ENCODE peak calls at places on chromosomes 11 and 22, in nine cellular contexts. M, I, D, G, E, K, F, Y and Z are unnamed samples.

GRCh38 chr22:20746466-20747189 is 27.3 kb upstream of the SERPIND1 start:
- DNase-seq in G (no peak), I (no peak), D (no peak), Y (no peak), F (no peak), M (no peak), E (no peak), K (no peak), Z (no peak)

GRCh38 chr11:3021125-3021524 is 29.0 kb upstream of the NAP1L4 start:
- DNase-seq in K (no peak), E (peak), G (peak), Y (peak), D (no peak), M (no peak), I (peak), F (no peak), Z (no peak)

GRCh38 chr11:68892576-68892975 is 11.1 kb downstream of the MRPL21 start:
- DNase-seq in K (no peak), Y (no peak), M (no peak), E (no peak), F (no peak), D (no peak), G (no peak), I (no peak), Z (no peak)

GRCh38 chr11:10017050-10017449 is 277.0 kb downstream of the SBF2 start:
- DNase-seq in D (no peak), G (no peak), F (no peak), M (no peak), Y (no peak), I (no peak), E (no peak), K (no peak), Z (no peak)

GRCh38 chr11:110892741-110893285 is 180.6 kb upstream of the ARHGAP20 start:
- DNase-seq in D (no peak), G (no peak), Y (no peak), F (no peak), M (no peak), E (no peak), I (no peak), K (no peak), Z (no peak)

GRCh38 chr11:45773271-45774022 is 31.5 kb upstream of the SLC35C1 start:
- DNase-seq in Y (no peak), E (no peak), G (no peak), D (no peak), F (no peak), K (no peak), M (no peak), I (no peak), Z (no peak)

GRCh38 chr11:66113132-66113856 is 43.2 kb downstream of the PACS1 start:
- DNase-seq in E (peak), G (peak), Y (no peak), K (no peak), M (no peak), F (no peak), I (peak), D (no peak), Z (no peak)

GRCh38 chr11:115330693-115331482 is 173.3 kb downstream of the CADM1 start:
- DNase-seq in K (no peak), I (no peak), M (no peak), G (no peak), F (no peak), Y (no peak), D (no peak), E (no peak), Z (no peak)

GRCh38 chr11:34682822-34683221 is 61.9 kb downstream of the EHF start:
- DNase-seq in I (no peak), G (no peak), F (no peak), M (no peak), K (no peak), Y (no peak), D (no peak), E (peak), Z (no peak)

GRCh38 chr11:105935791-105936190 is 86.2 kb downstream of the MSANTD4 start:
- DNase-seq in G (no peak), M (no peak), Y (no peak), D (no peak), F (no peak), K (no peak), E (peak), I (no peak), Z (peak)

GRCh38 chr11:83019888-83020579 is 51.7 kb downstream of the RAB30 start:
- DNase-seq in K (no peak), D (peak), E (no peak), Y (peak), I (peak), G (no peak), F (no peak), M (no peak), Z (no peak)

GRCh38 chr11:127052420-127052819 is 51.9 kb upstream of the KIRREL3 start:
- DNase-seq in E (no peak), K (no peak), I (no peak), F (no peak), D (no peak), M (no peak), G (no peak), Y (no peak), Z (no peak)

GRCh38 chr11:20057055-20057943 is 103.0 kb downstream of the DBX1 start:
- DNase-seq in D (no peak), M (no peak), F (no peak), I (no peak), K (peak), G (no peak), E (peak), Y (no peak), Z (no peak)

GRCh38 chr11:34408580-34409172 is 30.1 kb upstream of the CAT start:
- DNase-seq in M (no peak), G (no peak), Y (no peak), D (no peak), F (no peak), E (no peak), I (no peak), K (no peak), Z (no peak)

GRCh38 chr11:12680246-12680939 is 6.2 kb downstream of the TEAD1 start:
- DNase-seq in I (peak), F (peak), K (no peak), E (peak), Y (peak), M (peak), D (peak), G (peak), Z (peak)

DNA sequence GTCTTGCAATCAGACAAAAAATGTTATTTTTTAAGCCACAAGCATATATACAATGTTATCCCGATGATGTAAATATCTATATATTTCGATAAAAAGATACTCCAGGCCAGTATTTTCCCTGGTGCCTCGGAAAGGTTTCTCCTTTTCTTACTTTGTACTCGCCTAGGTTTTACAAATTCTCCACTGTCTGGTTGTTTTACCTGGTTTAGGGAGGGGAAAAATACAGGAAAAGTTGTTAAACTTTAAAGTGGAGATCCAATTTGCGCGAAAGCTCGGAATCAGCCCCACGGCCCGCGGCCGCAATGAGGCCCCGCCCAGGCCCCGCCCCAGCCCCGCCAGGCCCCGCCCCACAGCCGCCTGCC is 58.4 kb upstream of the WNT7B start:
- DNase-seq in E (no peak), D (no peak), Y (no peak), I (no peak), F (no peak), K (no peak), G (no peak), M (no peak), Z (no peak)
- H3K27ac ChIP-seq in E (peak), D (peak), Y (peak), I (peak), F (peak), K (peak), G (peak), M (peak), Z (peak)

GRCh38 chr11:72613450-72613849 is 60.8 kb downstream of the PDE2A start:
- DNase-seq in G (no peak), M (no peak), F (no peak), K (no peak), D (no peak), E (no peak), Y (no peak), I (no peak), Z (no peak)
- H3K27ac ChIP-seq in G (no peak), M (no peak), F (no peak), K (no peak), D (no peak), E (no peak), Y (no peak), I (no peak), Z (no peak)

GRCh38 chr11:91979775-91980174 is 244.8 kb upstream of the FAT3 start:
- DNase-seq in K (no peak), F (no peak), G (no peak), E (no peak), D (no peak), M (no peak), Y (no peak), I (no peak), Z (no peak)

GRCh38 chr11:91984033-91984568 is 240.5 kb upstream of the FAT3 start:
- DNase-seq in K (no peak), F (no peak), D (no peak), M (no peak), E (no peak), Y (no peak), G (no peak), I (peak), Z (no peak)

GRCh38 chr11:91978747-91979146 is 245.9 kb upstream of the FAT3 start:
- DNase-seq in E (peak), D (no peak), K (no peak), M (no peak), I (no peak), F (no peak), G (no peak), Y (no peak), Z (no peak)

GRCh38 chr11:91986218-91986617 is 238.4 kb upstream of the FAT3 start:
- DNase-seq in K (no peak), D (no peak), E (no peak), M (no peak), F (no peak), I (no peak), G (no peak), Y (no peak), Z (no peak)

GRCh38 chr11:91981995-91982394 is 242.6 kb upstream of the FAT3 start:
- DNase-seq in D (no peak), E (peak), F (peak), G (peak), K (no peak), M (no peak), Y (peak), I (no peak), Z (peak)
- H3K27ac ChIP-seq in D (no peak), E (no peak), F (no peak), G (peak), K (peak), M (no peak), Y (peak), I (peak), Z (peak)

GRCh38 chr11:128474036-128474874 is 113.1 kb downstream of the ETS1 start:
- DNase-seq in M (no peak), G (no peak), D (no peak), K (no peak), Y (no peak), E (no peak), F (no peak), I (no peak), Z (no peak)
- H3K27ac ChIP-seq in M (peak), G (peak), D (peak), K (peak), Y (peak), E (no peak), F (peak), I (peak), Z (no peak)

DNA sequence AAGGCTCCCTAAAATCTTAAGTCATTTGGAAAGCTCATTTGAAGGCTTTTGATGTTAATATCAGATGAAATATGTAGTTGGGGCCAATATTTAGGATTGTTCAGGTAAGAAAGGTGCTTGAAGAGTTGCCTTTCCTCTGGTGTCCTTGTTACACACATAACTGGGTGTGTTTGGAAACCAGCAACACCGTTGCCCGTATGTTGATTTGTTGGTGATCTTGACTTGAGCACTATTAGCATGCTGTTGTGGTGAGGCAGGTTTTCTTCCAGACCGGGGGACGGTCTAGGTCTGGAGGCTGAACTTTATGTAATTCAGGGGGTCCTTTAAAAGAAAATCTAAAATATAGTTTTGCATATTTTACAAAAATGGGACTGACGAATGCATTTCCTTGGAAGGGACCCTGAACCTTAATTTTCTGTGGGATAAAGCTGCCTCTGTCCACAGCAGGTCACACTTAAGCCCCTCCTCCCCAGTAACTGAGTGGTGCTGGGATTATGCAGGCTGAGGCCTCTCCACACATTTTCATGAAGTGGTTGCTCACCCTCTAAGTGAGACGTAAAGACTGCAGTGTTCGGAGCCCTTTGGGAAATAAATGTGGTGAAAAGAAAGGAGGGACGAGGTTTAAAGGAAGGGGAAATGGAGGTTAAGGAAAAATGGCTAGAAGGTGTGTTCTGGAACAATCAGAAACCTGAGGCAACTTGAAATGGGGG is 1.8 kb downstream of the YWHAH start:
- DNase-seq in D (no peak), I (peak), M (no peak), E (no peak), Y (no peak), F (no peak), K (no peak), G (peak), Z (no peak)
- H3K27ac ChIP-seq in D (peak), I (peak), M (peak), E (peak), Y (peak), F (peak), K (peak), G (peak), Z (peak)

GRCh38 chr11:1409108-1409851 is 19.5 kb downstream of the BRSK2 start:
- DNase-seq in E (no peak), M (no peak), Y (no peak), G (no peak), D (no peak), F (no peak), K (no peak), I (no peak), Z (no peak)

GRCh38 chr11:1407668-1408067 is 17.9 kb downstream of the BRSK2 start:
- DNase-seq in Y (no peak), G (no peak), D (no peak), I (no peak), F (no peak), E (no peak), M (no peak), K (no peak), Z (no peak)

GRCh38 chr11:1410366-1411291 is 20.9 kb downstream of the BRSK2 start:
- DNase-seq in Y (no peak), G (peak), F (no peak), E (no peak), D (no peak), K (no peak), M (no peak), I (no peak), Z (no peak)

GRCh38 chr11:1406571-1407485 is 17.1 kb downstream of the BRSK2 start:
- DNase-seq in G (no peak), Y (no peak), I (no peak), E (no peak), K (no peak), F (no peak), M (no peak), D (no peak), Z (no peak)

DNA sequence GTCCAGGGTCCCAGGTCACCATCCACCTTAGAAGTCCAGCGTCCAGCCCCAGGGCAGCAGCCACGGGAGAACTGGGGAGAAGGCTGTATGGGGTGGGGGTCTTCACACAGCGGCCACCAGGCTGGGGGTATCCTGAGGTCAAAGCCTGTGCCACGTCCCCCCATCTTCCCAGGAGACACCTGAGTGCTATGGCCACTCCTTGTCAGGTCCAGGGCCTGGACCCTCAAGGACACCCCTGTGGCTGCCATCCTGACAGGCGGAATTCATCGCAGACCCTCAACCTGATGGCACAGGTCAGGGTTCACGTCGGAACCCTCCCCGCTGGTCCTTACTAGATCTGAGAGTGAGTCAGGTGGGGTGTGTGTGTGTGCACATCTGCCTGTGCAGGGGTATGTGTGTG is 18.6 kb downstream of the BRSK2 start:
- DNase-seq in M (no peak), K (no peak), F (no peak), D (no peak), E (no peak), Y (no peak), G (no peak), I (no peak), Z (no peak)
- H3K27ac ChIP-seq in M (no peak), K (no peak), F (no peak), D (no peak), E (no peak), Y (no peak), G (no peak), I (no peak), Z (no peak)

GRCh38 chr11:67365756-67366384 is 7.5 kb downstream of the CLCF1 start:
- DNase-seq in D (no peak), E (no peak), I (no peak), G (no peak), Y (no peak), F (no peak), K (no peak), M (no peak), Z (no peak)

GRCh38 chr11:67368621-67369020 is 4.8 kb downstream of the CLCF1 start:
- DNase-seq in K (no peak), F (no peak), G (no peak), Y (no peak), I (no peak), D (no peak), M (no peak), E (no peak), Z (no peak)

GRCh38 chr11:67366546-67366945 is 6.9 kb downstream of the CLCF1 start:
- DNase-seq in Y (no peak), K (no peak), G (peak), I (no peak), E (no peak), D (no peak), F (no peak), M (no peak), Z (no peak)

GRCh38 chr11:67367836-67368227 is 5.6 kb downstream of the CLCF1 start:
- DNase-seq in E (no peak), F (no peak), M (no peak), Y (no peak), I (no peak), G (no peak), D (no peak), K (no peak), Z (no peak)

DNA sequence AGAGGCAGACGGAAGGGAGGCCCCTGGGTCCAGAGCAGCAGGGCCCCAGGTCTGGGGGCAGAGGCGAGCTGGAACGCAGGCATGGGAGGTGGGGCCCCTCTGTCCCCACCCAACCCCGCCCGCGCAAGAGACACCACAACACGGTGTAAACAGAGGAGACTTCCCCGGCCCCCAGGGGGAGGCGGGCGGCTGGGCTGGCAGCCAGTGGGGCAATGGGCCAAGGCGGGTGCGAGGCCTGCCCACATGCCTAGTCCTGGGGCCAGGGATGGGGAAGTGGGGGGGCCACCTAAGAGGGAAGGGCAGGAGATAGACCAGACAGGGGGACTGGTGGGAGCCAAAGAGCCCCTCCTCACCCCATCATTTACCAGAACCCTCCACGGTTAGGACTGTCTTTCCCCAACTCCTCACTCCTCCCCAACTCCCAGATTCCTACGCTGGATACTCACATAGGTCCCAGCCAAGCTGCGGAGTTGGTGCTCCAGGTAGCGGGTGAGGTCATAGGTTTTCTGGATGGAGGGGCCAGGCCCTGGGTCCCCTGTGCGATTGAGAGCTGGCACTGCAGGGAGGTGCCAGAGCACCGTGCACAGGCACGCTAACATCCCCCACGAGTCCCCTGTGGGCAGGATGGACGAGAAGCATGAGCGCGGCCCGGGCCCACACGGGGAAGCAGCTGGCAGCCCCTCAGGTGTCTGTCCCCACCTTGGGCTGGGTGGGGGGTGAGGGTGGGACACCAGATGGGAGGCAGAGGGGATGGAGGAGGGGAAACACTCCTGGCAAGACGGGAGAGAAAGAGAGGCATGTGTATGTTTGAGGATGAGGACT is 6.2 kb downstream of the CLCF1 start:
- DNase-seq in F (no peak), I (no peak), M (peak), E (no peak), D (no peak), G (peak), K (no peak), Y (peak), Z (no peak)
- H3K27ac ChIP-seq in F (no peak), I (peak), M (peak), E (no peak), D (peak), G (peak), K (peak), Y (peak), Z (no peak)

DNA sequence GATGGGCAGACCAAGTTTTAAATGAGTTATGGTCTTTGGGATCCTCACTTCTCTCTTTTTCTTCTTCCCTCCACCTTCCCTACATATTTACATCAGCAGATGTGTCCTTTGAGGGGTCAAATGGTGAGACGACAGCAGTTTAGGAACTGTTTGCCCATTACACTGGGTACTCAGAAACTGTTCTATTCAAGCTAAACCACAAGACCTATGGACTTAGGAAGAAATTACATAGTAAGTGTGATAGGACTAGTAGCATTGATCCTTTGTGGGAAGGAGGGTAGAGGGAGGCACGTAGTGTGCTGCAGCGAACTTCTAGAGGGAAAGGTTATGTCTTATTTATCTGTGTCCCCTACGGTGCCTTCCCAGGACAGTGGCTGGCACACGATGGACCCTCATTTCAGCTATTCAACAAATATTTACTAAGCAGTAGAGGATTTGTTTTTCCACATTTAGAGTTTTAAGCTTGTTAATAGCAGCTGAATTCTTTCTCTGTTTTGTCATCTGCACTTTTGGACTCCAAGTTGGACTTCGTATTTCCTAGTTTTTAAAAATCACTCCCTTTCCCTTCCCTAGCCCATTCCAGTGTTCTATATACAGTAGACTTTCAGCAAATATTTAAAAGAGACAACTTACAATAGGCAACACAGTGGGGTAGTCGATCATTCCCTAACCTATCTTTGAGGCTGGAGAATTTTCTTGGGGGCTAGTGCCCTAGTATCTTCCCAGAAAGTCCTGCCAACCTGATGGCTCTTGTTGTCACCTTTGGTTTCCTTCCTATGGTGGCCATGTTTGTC is 13.9 kb downstream of the FZD4 start:
- DNase-seq in I (peak), G (no peak), M (no peak), K (no peak), F (no peak), D (no peak), Y (no peak), E (no peak), Z (no peak)
- H3K27ac ChIP-seq in I (peak), G (peak), M (peak), K (peak), F (no peak), D (peak), Y (peak), E (no peak), Z (no peak)